ENCODE peak calls at places on chromosomes 13 and 19, in nine cellular contexts. T is NCI-H1436, I is posterior cingulate gyrus, D is lung, B is iris pigment epithelial cell, H is globus pallidus, R is NCI-H1105, C is NCI-H526 treated with DMSO at 0.1 percent for 48 hours, N is T-helper 9 cell. O is an unnamed sample.

GRCh38 chr19:18795540-18795939 is 4.4 kb upstream of the COMP start:
- DNase-seq in T (no peak), I (no peak), D (no peak), B (peak), H (peak), R (no peak), C (no peak), N (no peak), O (no peak)

GRCh38 chr19:17076539-17076919 is 952 bp downstream of the MYO9B start:
- DNase-seq in T (no peak), I (no peak), D (no peak), B (no peak), H (peak), R (no peak), C (no peak), N (peak), O (no peak)

GRCh38 chr13:27450921-27451461 is 627 bp upstream of the MTIF3 start:
- DNase-seq in T (no peak), I (peak), D (peak), B (peak), H (no peak), R (peak), C (peak), N (peak), O (no peak)

GRCh38 chr13:97286317-97287046 is 64.3 kb downstream of the MBNL2 start:
- DNase-seq in T (no peak), I (no peak), D (no peak), B (no peak), H (no peak), R (no peak), C (no peak), N (no peak), O (no peak)

GRCh38 chr13:114101325-114101821 is 31.1 kb downstream of the RASA3 start:
- DNase-seq in T (no peak), I (no peak), D (no peak), B (no peak), H (no peak), R (no peak), C (no peak), N (peak), O (no peak)

GRCh38 chr13:46478641-46479040 is 74.3 kb upstream of the LRCH1 start:
- DNase-seq in T (no peak), I (no peak), D (no peak), B (no peak), H (no peak), R (no peak), C (no peak), N (no peak), O (no peak)

GRCh38 chr13:73000027-73000674 is 58.7 kb upstream of the KLF5 start:
- DNase-seq in T (peak), I (no peak), D (no peak), B (peak), H (no peak), R (no peak), C (no peak), N (no peak), O (no peak)

GRCh38 chr13:52646967-52647366 is 4.7 kb downstream of the HNRNPA1L2 start:
- DNase-seq in T (no peak), I (no peak), D (no peak), B (no peak), H (no peak), R (no peak), C (peak), N (no peak), O (no peak)

GRCh38 chr13:102333320-102334181 is 68.3 kb downstream of the FGF14 start:
- DNase-seq in T (peak), I (no peak), D (no peak), B (no peak), H (no peak), R (peak), C (no peak), N (no peak), O (no peak)

GRCh38 chr19:30064776-30065494 is 122.9 kb downstream of the URI1 start:
- DNase-seq in T (no peak), I (no peak), D (no peak), B (no peak), H (no peak), R (no peak), C (no peak), N (no peak), O (no peak)

GRCh38 chr19:37893845-37894575 is 12.4 kb downstream of the WDR87 start:
- DNase-seq in T (no peak), I (no peak), D (no peak), B (no peak), H (no peak), R (no peak), C (no peak), N (no peak), O (no peak)

GRCh38 chr19:50312967-50313811 is 16.0 kb downstream of the KCNC3 start:
- DNase-seq in T (no peak), I (no peak), D (no peak), B (no peak), H (no peak), R (no peak), C (no peak), N (no peak), O (no peak)

GRCh38 chr19:33804021-33804799 is 7.5 kb downstream of the KCTD15 start:
- DNase-seq in T (no peak), I (no peak), D (no peak), B (peak), H (peak), R (no peak), C (no peak), N (no peak), O (no peak)

GRCh38 chr13:78875792-78876580 is 217.0 kb upstream of the OBI1 start:
- DNase-seq in T (peak), I (no peak), D (no peak), B (no peak), H (no peak), R (no peak), C (peak), N (no peak), O (no peak)

GRCh38 chr13:43356566-43356965 is 333.2 kb downstream of the DNAJC15 start:
- DNase-seq in T (peak), I (no peak), D (no peak), B (peak), H (no peak), R (no peak), C (no peak), N (no peak), O (no peak)

GRCh38 chr19:39474139-39474620 is 6.5 kb upstream of the TIMM50 start:
- DNase-seq in T (peak), I (peak), D (peak), B (peak), H (peak), R (peak), C (peak), N (peak), O (no peak)

GRCh38 chr13:50227356-50227755 is 212.1 kb downstream of the KCNRG start:
- DNase-seq in T (no peak), I (no peak), D (no peak), B (no peak), H (no peak), R (no peak), C (no peak), N (no peak), O (no peak)

GRCh38 chr13:70016116-70016515 is 91.5 kb upstream of the ATXN8OS start:
- DNase-seq in T (no peak), I (no peak), D (no peak), B (no peak), H (no peak), R (no peak), C (no peak), N (no peak), O (no peak)

GRCh38 chr13:108368240-108368898 is 98.9 kb downstream of the TNFSF13B start:
- DNase-seq in T (no peak), I (no peak), D (no peak), B (no peak), H (no peak), R (no peak), C (no peak), N (no peak), O (no peak)

GRCh38 chr13:49238621-49239020 is 9.1 kb upstream of the CDADC1 start:
- DNase-seq in T (no peak), I (no peak), D (no peak), B (no peak), H (no peak), R (no peak), C (no peak), N (no peak), O (no peak)

GRCh38 chr19:32889137-32889934 is 19.8 kb upstream of the SLC7A9 start:
- DNase-seq in T (no peak), I (no peak), D (no peak), B (no peak), H (no peak), R (no peak), C (no peak), N (no peak), O (no peak)

GRCh38 chr13:32278456-32278855 is 36.7 kb downstream of the ZAR1L start:
- DNase-seq in T (no peak), I (no peak), D (no peak), B (peak), H (no peak), R (no peak), C (no peak), N (no peak), O (no peak)

GRCh38 chr19:29882719-29883105 is 59.3 kb upstream of the URI1 start:
- DNase-seq in T (no peak), I (no peak), D (no peak), B (no peak), H (no peak), R (no peak), C (no peak), N (no peak), O (no peak)

GRCh38 chr13:99812611-99813010 is 159.0 kb downstream of the ZIC5 start:
- DNase-seq in T (no peak), I (no peak), D (no peak), B (peak), H (no peak), R (no peak), C (no peak), N (no peak), O (peak)

GRCh38 chr19:14347999-14348889 is 33.0 kb upstream of the ADGRE5 start:
- DNase-seq in T (peak), I (peak), D (peak), B (peak), H (no peak), R (peak), C (no peak), N (peak), O (peak)

GRCh38 chr13:67792151-67792665 is 562.1 kb upstream of the PCDH9 start:
- DNase-seq in T (no peak), I (no peak), D (no peak), B (peak), H (no peak), R (peak), C (no peak), N (no peak), O (no peak)

GRCh38 chr13:113094410-113094800 is 11.2 kb upstream of the F7 start:
- DNase-seq in T (no peak), I (peak), D (no peak), B (no peak), H (no peak), R (no peak), C (no peak), N (no peak), O (no peak)